ENCODE peak calls at places on chromosomes 6 and 20, in four cellular contexts. One of them, this sample, is unnamed. For H3K4me1, the result is how much of the 10 kb centered on the place peaks cover.

GRCh38 chr20:3239867-3240775 is 1.1 kb upstream of the SLC4A11 start:
- DNase-seq in neural progenitor cell: peak
- DNase-seq in left ventricle myocardium inferior: no peak
- DNase-seq in upper lobe of right lung: no peak
- DNase-seq in this sample: peak

GRCh38 chr6:13063300-13063918 is 264.9 kb downstream of the TBC1D7 start:
- DNase-seq in neural progenitor cell: no peak
- DNase-seq in upper lobe of right lung: no peak
- DNase-seq in left ventricle myocardium inferior: no peak
- DNase-seq in this sample: no peak

GRCh38 chr6:9428416-9429172 is 986.3 kb downstream of the TFAP2A start:
- DNase-seq in upper lobe of right lung: no peak
- DNase-seq in neural progenitor cell: no peak
- DNase-seq in left ventricle myocardium inferior: no peak
- DNase-seq in this sample: no peak

GRCh38 chr6:111925296-111925695 is 52.0 kb upstream of the FYN start:
- DNase-seq in left ventricle myocardium inferior: no peak
- DNase-seq in upper lobe of right lung: no peak
- DNase-seq in neural progenitor cell: no peak
- DNase-seq in this sample: no peak

GRCh38 chr6:41120058-41120457 is 34.1 kb downstream of the TREML1 start:
- DNase-seq in neural progenitor cell: no peak
- DNase-seq in upper lobe of right lung: no peak
- DNase-seq in left ventricle myocardium inferior: no peak
- DNase-seq in this sample: no peak

GRCh38 chr6:35790683-35791082 is 6.4 kb downstream of the CLPS start:
- DNase-seq in left ventricle myocardium inferior: no peak
- DNase-seq in upper lobe of right lung: no peak
- DNase-seq in neural progenitor cell: no peak
- DNase-seq in this sample: no peak

GRCh38 chr20:44151621-44152416 is 35.2 kb downstream of the JPH2 start:
- DNase-seq in left ventricle myocardium inferior: peak
- DNase-seq in upper lobe of right lung: no peak
- DNase-seq in neural progenitor cell: no peak
- DNase-seq in this sample: no peak

GRCh38 chr20:38460040-38460623 is 12.5 kb upstream of the RALGAPB start:
- DNase-seq in upper lobe of right lung: no peak
- DNase-seq in neural progenitor cell: no peak
- DNase-seq in left ventricle myocardium inferior: no peak
- DNase-seq in this sample: no peak

GRCh38 chr20:62647521-62648317 is 5.4 kb downstream of the SLCO4A1 start:
- DNase-seq in neural progenitor cell: peak
- DNase-seq in left ventricle myocardium inferior: no peak
- DNase-seq in upper lobe of right lung: no peak
- DNase-seq in this sample: peak

GRCh38 chr6:29886686-29887085 is 55.6 kb upstream of the HLA-A start:
- DNase-seq in neural progenitor cell: no peak
- DNase-seq in upper lobe of right lung: no peak
- DNase-seq in left ventricle myocardium inferior: no peak
- DNase-seq in this sample: no peak

GRCh38 chr6:110831405-110831804 is 16.1 kb upstream of the CDK19 start:
- DNase-seq in upper lobe of right lung: no peak
- DNase-seq in left ventricle myocardium inferior: no peak
- DNase-seq in neural progenitor cell: no peak
- DNase-seq in this sample: no peak

GRCh38 chr20:24754691-24755090 is 194.4 kb upstream of the CST7 start:
- DNase-seq in upper lobe of right lung: no peak
- DNase-seq in left ventricle myocardium inferior: no peak
- DNase-seq in neural progenitor cell: no peak
- DNase-seq in this sample: no peak

GRCh38 chr20:54980321-54980960 is 505.0 kb downstream of the DOK5 start:
- DNase-seq in left ventricle myocardium inferior: no peak
- DNase-seq in upper lobe of right lung: no peak
- DNase-seq in neural progenitor cell: peak
- DNase-seq in this sample: no peak

GRCh38 chr6:45388328-45388727 is 10.6 kb upstream of the SUPT3H start:
- DNase-seq in neural progenitor cell: no peak
- DNase-seq in left ventricle myocardium inferior: no peak
- DNase-seq in upper lobe of right lung: no peak
- DNase-seq in this sample: no peak

GRCh38 chr20:3420211-3420707 is 12.8 kb upstream of the DNAAF9 start:
- DNase-seq in neural progenitor cell: no peak
- DNase-seq in left ventricle myocardium inferior: peak
- DNase-seq in upper lobe of right lung: peak
- DNase-seq in this sample: peak

GRCh38 chr20:49448917-49449316 is 33.6 kb downstream of the KCNB1 start:
- DNase-seq in neural progenitor cell: no peak
- DNase-seq in left ventricle myocardium inferior: no peak
- DNase-seq in upper lobe of right lung: no peak
- DNase-seq in this sample: no peak

GRCh38 chr6:33988121-33989015 is 157.5 kb downstream of the GRM4 start:
- DNase-seq in left ventricle myocardium inferior: no peak
- DNase-seq in upper lobe of right lung: peak
- DNase-seq in neural progenitor cell: no peak
- DNase-seq in this sample: no peak

GRCh38 chr6:157110620-157111019 is 212.7 kb downstream of the TMEM242 start:
- DNase-seq in upper lobe of right lung: no peak
- DNase-seq in left ventricle myocardium inferior: no peak
- DNase-seq in neural progenitor cell: no peak
- DNase-seq in this sample: no peak

GRCh38 chr6:113320653-113321052 is 536.5 kb upstream of the MARCKS start:
- DNase-seq in neural progenitor cell: no peak
- DNase-seq in upper lobe of right lung: no peak
- DNase-seq in left ventricle myocardium inferior: no peak
- DNase-seq in this sample: no peak

GRCh38 chr6:84514089-84514971 is 250.1 kb downstream of the TBX18 start:
- DNase-seq in upper lobe of right lung: no peak
- DNase-seq in left ventricle myocardium inferior: no peak
- DNase-seq in neural progenitor cell: no peak
- DNase-seq in this sample: no peak

GRCh38 chr6:55276745-55277627 is 50.3 kb upstream of the GFRAL start:
- DNase-seq in upper lobe of right lung: no peak
- DNase-seq in left ventricle myocardium inferior: peak
- DNase-seq in neural progenitor cell: peak
- DNase-seq in this sample: peak

GRCh38 chr6:52253494-52253893 is 9.2 kb upstream of the IL17F start:
- DNase-seq in upper lobe of right lung: no peak
- DNase-seq in left ventricle myocardium inferior: no peak
- DNase-seq in neural progenitor cell: no peak
- DNase-seq in this sample: no peak

GRCh38 chr6:21798468-21798867 is 204.9 kb downstream of the SOX4 start:
- DNase-seq in upper lobe of right lung: no peak
- DNase-seq in left ventricle myocardium inferior: no peak
- DNase-seq in neural progenitor cell: no peak
- DNase-seq in this sample: no peak

GRCh38 chr20:48879609-48880008 is 41.9 kb upstream of the ARFGEF2 start:
- DNase-seq in left ventricle myocardium inferior: no peak
- DNase-seq in neural progenitor cell: no peak
- DNase-seq in upper lobe of right lung: no peak
- DNase-seq in this sample: no peak

GRCh38 chr6:154345811-154346210 is 10.8 kb downstream of the IPCEF1 start:
- DNase-seq in upper lobe of right lung: no peak
- DNase-seq in neural progenitor cell: no peak
- DNase-seq in left ventricle myocardium inferior: no peak
- DNase-seq in this sample: no peak

GRCh38 chr6:134342211-134342610 is 24.3 kb upstream of the SGK1 start:
- DNase-seq in left ventricle myocardium inferior: peak
- DNase-seq in neural progenitor cell: no peak
- DNase-seq in upper lobe of right lung: no peak
- DNase-seq in this sample: peak

DNA sequence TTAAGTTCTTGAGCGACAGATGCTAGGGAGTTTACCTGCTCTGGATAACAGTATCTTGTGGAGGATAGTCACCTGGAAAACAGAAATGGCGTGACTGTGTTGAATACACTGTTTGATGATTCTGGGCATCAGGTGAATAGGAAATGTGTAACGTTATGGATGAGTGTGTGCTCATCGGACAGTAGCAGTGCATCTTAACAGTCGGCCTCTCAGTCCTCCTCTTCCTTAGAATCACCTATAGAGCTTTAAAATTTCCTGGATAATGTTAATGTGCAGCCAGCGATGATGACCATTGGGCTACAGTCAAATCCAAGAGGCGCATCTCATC is 217.7 kb downstream of the OR2B2 start:
- DNase-seq in neural progenitor cell: no peak
- DNase-seq in upper lobe of right lung: no peak
- DNase-seq in left ventricle myocardium inferior: no peak
- DNase-seq in this sample: no peak
- H3K4me3 ChIP-seq in neural progenitor cell: peak
- H3K4me3 ChIP-seq in upper lobe of right lung: peak
- H3K4me3 ChIP-seq in left ventricle myocardium inferior: no peak
- H3K4me3 ChIP-seq in this sample: peak

DNA sequence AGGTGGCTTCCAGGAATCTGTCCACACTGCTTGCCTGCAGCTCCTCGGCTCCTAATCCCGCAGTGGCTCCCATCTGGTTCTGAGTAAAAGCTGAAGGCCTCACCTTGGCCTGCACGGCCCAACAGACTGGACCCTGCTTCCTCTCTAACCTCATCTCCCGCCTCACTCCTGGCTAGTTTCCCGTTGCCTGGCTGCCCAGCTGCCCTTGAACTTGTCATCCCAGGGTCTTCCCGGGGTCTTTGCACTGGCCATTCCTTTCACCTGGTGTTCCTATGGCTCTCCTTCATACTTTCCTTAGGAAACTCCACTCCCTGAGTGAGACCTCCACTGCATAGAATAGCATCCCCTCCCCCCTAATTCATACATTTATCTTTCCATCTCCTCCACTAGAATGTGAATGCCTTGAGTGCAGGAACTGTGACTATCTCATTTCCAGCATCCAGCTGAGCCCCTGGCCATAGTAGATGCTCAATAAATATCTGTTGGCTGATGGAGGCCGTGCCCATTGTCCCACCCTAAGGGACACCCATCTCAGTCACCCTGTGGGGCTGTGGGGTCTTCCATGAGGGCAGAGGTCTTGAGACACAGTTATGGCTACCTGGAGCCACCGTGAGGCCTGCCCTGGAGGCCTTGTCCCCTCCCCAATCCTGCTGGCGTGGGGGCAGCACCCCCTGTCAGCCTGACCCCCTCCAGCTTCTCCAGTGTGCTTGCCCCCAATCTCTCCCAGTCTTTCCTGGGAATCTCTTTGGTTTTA is 9.1 kb upstream of the SIRPA start:
- DNase-seq in left ventricle myocardium inferior: no peak
- DNase-seq in neural progenitor cell: no peak
- DNase-seq in upper lobe of right lung: no peak
- DNase-seq in this sample: no peak
- H3K4me1 ChIP-seq in left ventricle myocardium inferior: under half
- H3K4me1 ChIP-seq in neural progenitor cell: under half
- H3K4me1 ChIP-seq in upper lobe of right lung: under half
- H3K4me1 ChIP-seq in this sample: under half

DNA sequence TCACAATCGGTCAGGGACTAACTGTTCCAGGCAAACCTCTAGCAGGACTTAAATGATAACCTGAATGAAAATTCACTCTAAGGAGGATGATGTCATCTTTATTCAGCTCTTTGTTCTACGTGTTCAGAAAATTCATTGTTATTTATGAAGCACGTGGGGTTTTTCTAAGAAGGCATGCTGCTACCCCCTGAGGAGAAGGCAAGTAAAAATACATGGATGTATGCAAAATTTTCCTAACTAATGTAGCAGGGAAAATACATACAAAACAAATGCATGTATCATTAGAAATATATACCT is 42.7 kb upstream of the ATXN1 start:
- DNase-seq in left ventricle myocardium inferior: no peak
- DNase-seq in neural progenitor cell: no peak
- DNase-seq in upper lobe of right lung: no peak
- DNase-seq in this sample: no peak
- H3K27ac ChIP-seq in left ventricle myocardium inferior: peak
- H3K27ac ChIP-seq in neural progenitor cell: no peak
- H3K27ac ChIP-seq in upper lobe of right lung: no peak
- H3K27ac ChIP-seq in this sample: peak

DNA sequence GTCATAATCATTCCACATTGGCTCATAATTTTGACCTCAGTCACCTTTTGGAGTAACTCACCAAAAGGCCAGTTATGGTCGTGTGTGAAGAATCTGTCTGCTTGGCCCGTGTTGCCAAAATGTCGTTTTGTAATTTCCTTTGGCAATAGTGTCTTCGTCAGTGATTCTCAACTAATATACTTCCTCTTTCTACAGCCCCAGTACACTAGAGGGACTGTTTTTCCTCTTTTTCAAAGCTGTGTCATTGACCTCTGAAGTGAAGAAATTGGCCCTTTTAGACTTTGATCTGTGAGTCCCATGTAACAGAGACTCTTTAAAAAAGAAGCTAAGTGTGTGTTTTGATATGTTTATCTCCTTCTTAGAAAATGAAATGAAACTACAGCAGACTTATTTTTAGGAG is 5.2 kb downstream of the FOXO3 start:
- DNase-seq in upper lobe of right lung: no peak
- DNase-seq in neural progenitor cell: no peak
- DNase-seq in left ventricle myocardium inferior: no peak
- DNase-seq in this sample: peak
- H3K4me3 ChIP-seq in upper lobe of right lung: peak
- H3K4me3 ChIP-seq in neural progenitor cell: no peak
- H3K4me3 ChIP-seq in left ventricle myocardium inferior: peak
- H3K4me3 ChIP-seq in this sample: no peak

DNA sequence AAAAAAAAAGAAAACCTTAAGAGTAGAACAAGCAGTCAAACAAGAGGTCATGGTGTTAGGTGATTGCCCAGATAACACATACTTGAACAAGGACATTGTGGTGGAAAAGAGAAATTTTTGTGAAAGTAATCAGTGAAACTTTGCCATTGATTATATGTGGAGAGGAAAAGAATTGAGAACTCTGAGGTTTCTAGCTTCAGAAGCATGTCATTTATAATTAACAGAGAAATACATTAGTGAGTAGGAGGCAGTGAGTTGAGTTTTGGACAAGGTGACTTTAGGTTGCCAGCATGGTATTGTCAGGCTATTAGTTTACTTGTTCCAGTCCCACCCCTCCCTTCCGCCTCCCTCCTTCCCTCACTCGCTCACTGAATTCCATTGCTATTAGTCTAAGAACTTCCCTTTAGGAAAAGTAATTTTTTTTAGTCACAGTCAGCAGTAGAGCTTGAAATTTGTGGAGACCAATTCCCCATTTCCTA is 17.2 kb downstream of the TAB2 start:
- DNase-seq in upper lobe of right lung: no peak
- DNase-seq in left ventricle myocardium inferior: no peak
- DNase-seq in neural progenitor cell: no peak
- DNase-seq in this sample: peak
- H3K4me1 ChIP-seq in upper lobe of right lung: half or more
- H3K4me1 ChIP-seq in left ventricle myocardium inferior: half or more
- H3K4me1 ChIP-seq in neural progenitor cell: half or more
- H3K4me1 ChIP-seq in this sample: under half

DNA sequence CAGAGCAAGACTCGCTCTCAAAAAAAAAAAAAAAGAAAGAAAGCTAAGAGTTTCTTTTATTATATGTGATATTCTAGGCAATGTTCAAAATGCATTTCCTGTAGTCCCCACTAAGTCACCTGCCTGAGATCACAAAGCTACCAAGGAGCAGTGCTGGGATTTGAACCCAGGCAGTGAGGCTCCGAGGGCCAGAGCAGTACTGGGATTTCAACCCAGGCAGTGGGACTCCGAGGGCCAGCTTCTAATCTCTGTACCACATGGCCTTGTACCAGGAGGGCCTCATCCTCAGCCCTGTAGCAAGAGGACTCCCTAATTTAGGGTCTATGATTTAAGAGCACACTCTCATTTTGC is 39.7 kb downstream of the ZMYND8 start:
- DNase-seq in upper lobe of right lung: peak
- DNase-seq in left ventricle myocardium inferior: no peak
- DNase-seq in neural progenitor cell: no peak
- DNase-seq in this sample: no peak
- H3K27ac ChIP-seq in upper lobe of right lung: peak
- H3K27ac ChIP-seq in left ventricle myocardium inferior: peak
- H3K27ac ChIP-seq in neural progenitor cell: peak
- H3K27ac ChIP-seq in this sample: peak

GRCh38 chr6:127900935-127901334 is at the start of gene THEMIS:
- DNase-seq in neural progenitor cell: no peak
- DNase-seq in left ventricle myocardium inferior: no peak
- DNase-seq in upper lobe of right lung: no peak
- DNase-seq in this sample: peak
- H3K4me3 ChIP-seq in neural progenitor cell: no peak
- H3K4me3 ChIP-seq in left ventricle myocardium inferior: no peak
- H3K4me3 ChIP-seq in upper lobe of right lung: peak
- H3K4me3 ChIP-seq in this sample: no peak